ENCODE peak calls at places on chromosome 13, in eight cellular contexts. U, R, V, M, L, W, G and N are unnamed samples.

GRCh38 chr13:20389696-20390525 is 135.7 kb downstream of the CRYL1 start:
- DNase-seq in R (peak), U (no peak), W (peak), G (no peak), V (no peak), L (no peak), M (no peak), N (peak)

GRCh38 chr13:73602295-73602694 is 531.9 kb downstream of the KLF12 start:
- DNase-seq in U (peak), R (peak), W (no peak), V (peak), L (peak), M (no peak), G (no peak), N (peak)

GRCh38 chr13:22801402-22802003 is 379.3 kb upstream of the SGCG start:
- DNase-seq in R (no peak), U (peak), L (peak), W (no peak), G (no peak), V (peak), M (no peak), N (peak)

GRCh38 chr13:34867590-34867989 is 74.5 kb upstream of the NBEA start:
- DNase-seq in L (peak), V (no peak), W (no peak), R (peak), G (no peak), U (peak), M (no peak), N (peak)

GRCh38 chr13:110398564-110399507 is 91.8 kb downstream of the COL4A2 start:
- DNase-seq in R (peak), W (peak), V (no peak), G (no peak), L (peak), M (no peak), U (peak), N (peak)

GRCh38 chr13:41512441-41512840 is 55.1 kb downstream of the RGCC start:
- DNase-seq in U (no peak), L (no peak), V (peak), M (no peak), R (no peak), G (no peak), W (no peak), N (no peak)

GRCh38 chr13:110209950-110210603 is 96.9 kb downstream of the COL4A1 start:
- DNase-seq in U (no peak), L (no peak), W (no peak), R (no peak), V (no peak), M (no peak), G (no peak), N (no peak)

GRCh38 chr13:37085656-37086055 is 19.8 kb downstream of the CSNK1A1L start:
- DNase-seq in M (no peak), U (no peak), L (no peak), W (no peak), R (no peak), G (no peak), V (no peak), N (no peak)

GRCh38 chr13:87094646-87095045 is 576.5 kb upstream of the SLITRK5 start:
- DNase-seq in M (no peak), L (no peak), R (no peak), G (no peak), V (no peak), W (peak), U (no peak), N (peak)

GRCh38 chr13:20461860-20462532 is 63.7 kb downstream of the CRYL1 start:
- DNase-seq in L (no peak), M (no peak), W (peak), V (peak), G (no peak), U (no peak), R (no peak), N (no peak)

GRCh38 chr13:40445557-40445990 is 220.9 kb downstream of the FOXO1 start:
- DNase-seq in R (peak), G (no peak), L (peak), V (peak), M (no peak), W (no peak), U (no peak), N (peak)

GRCh38 chr13:81872581-81872980 is 1531.7 kb upstream of the SPRY2 start:
- DNase-seq in V (peak), U (no peak), W (peak), M (no peak), R (peak), L (no peak), G (no peak), N (peak)

GRCh38 chr13:94205896-94206295 is 273.6 kb downstream of the DCT start:
- DNase-seq in M (no peak), U (no peak), V (no peak), G (no peak), W (no peak), R (no peak), L (no peak), N (no peak)

GRCh38 chr13:112106467-112107141 is 39.7 kb downstream of the SOX1 start:
- DNase-seq in R (no peak), U (no peak), V (peak), W (no peak), G (no peak), L (no peak), M (no peak), N (no peak)

GRCh38 chr13:33493672-33494365 is 208.3 kb upstream of the STARD13 start:
- DNase-seq in M (no peak), W (no peak), V (no peak), U (no peak), L (no peak), R (no peak), G (no peak), N (no peak)

GRCh38 chr13:112685856-112686255 is 4.0 kb upstream of the ATP11A start:
- DNase-seq in L (no peak), G (no peak), U (no peak), V (no peak), W (no peak), R (no peak), M (peak), N (no peak)

GRCh38 chr13:94351292-94352000 is 128.0 kb downstream of the DCT start:
- DNase-seq in L (peak), R (peak), M (no peak), G (no peak), W (no peak), V (no peak), U (peak), N (peak)

GRCh38 chr13:45398862-45399261 is 19.3 kb downstream of the SLC25A30 start:
- DNase-seq in W (no peak), M (no peak), R (no peak), V (no peak), L (no peak), G (peak), U (no peak), N (no peak)

GRCh38 chr13:85277753-85278152 is 521.5 kb downstream of the SLITRK6 start:
- DNase-seq in L (no peak), W (no peak), U (peak), G (no peak), M (no peak), R (peak), V (no peak), N (peak)

GRCh38 chr13:23979361-23980159 is 82.3 kb upstream of the C1QTNF9B start:
- DNase-seq in M (peak), R (peak), G (peak), L (peak), U (peak), W (peak), V (peak), N (peak)
- H3K4me3 ChIP-seq in M (peak), R (peak), G (peak), L (peak), U (peak), W (peak), V (peak), N (peak)

GRCh38 chr13:98143157-98143553 is 261 bp downstream of the FARP1 start:
- DNase-seq in M (no peak), U (no peak), L (peak), W (peak), G (no peak), R (no peak), V (no peak), N (no peak)
- TF ChIP-seq CTCF in M (no peak), U (no peak), L (no peak), W (no peak), G (no peak), R (no peak), V (no peak), N (no peak)

GRCh38 chr13:64925727-64926126 is 2304.4 kb downstream of the PCDH9 start:
- DNase-seq in G (no peak), V (no peak), R (no peak), U (no peak), L (no peak), M (no peak), W (no peak), N (no peak)
- H3K4me3 ChIP-seq in G (no peak), V (no peak), R (no peak), U (no peak), L (no peak), M (no peak), W (no peak), N (no peak)

GRCh38 chr13:46715363-46715762 is 81.6 kb downstream of the ESD start:
- DNase-seq in R (no peak), M (no peak), W (peak), U (no peak), G (no peak), V (no peak), L (no peak), N (no peak)
- TF ChIP-seq CTCF in R (no peak), M (no peak), W (no peak), U (no peak), G (no peak), V (no peak), L (no peak), N (no peak)

GRCh38 chr13:29140277-29140676 is 320.1 kb downstream of the MTUS2 start:
- DNase-seq in M (no peak), R (peak), L (peak), U (no peak), V (no peak), G (no peak), W (peak), N (peak)
- H3K4me3 ChIP-seq in M (no peak), R (no peak), L (no peak), U (no peak), V (no peak), G (no peak), W (no peak), N (no peak)

GRCh38 chr13:52899206-52899605 is 50.8 kb upstream of the PCDH8 start:
- DNase-seq in G (no peak), L (no peak), U (no peak), W (no peak), M (no peak), R (no peak), V (no peak), N (no peak)
- TF ChIP-seq CTCF in G (no peak), L (no peak), U (no peak), W (no peak), M (no peak), R (no peak), V (no peak), N (no peak)

DNA sequence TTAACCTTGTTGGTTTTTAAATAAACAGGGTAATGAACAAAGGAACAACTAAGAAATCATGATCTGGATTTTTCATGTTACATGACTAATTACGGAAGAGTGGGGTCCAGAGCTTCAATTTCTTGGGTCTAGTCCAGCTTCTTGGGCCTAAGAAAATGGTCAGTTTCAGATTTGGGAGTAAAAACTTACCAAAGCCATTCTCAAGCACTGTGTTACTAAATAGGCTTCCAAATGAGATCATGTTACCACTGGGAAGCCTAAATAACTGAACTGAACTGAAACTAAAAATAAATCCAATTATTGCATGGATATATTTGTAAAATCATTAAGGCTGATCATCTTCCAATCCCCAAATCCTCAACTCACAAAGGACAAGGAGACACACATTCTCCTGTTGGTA is 13.9 kb downstream of the TBC1D4 start:
- DNase-seq in R (peak), L (peak), V (no peak), M (no peak), G (no peak), W (no peak), U (peak), N (peak)
- H3K4me3 ChIP-seq in R (no peak), L (no peak), V (no peak), M (no peak), G (no peak), W (no peak), U (no peak), N (no peak)